ENCODE peak calls at places on chromosomes 11 and 22, in five cellular contexts. One of them, this sample, is unnamed.

GRCh38 chr11:119594639-119595249 is 134.3 kb downstream of the NECTIN1 start:
- DNase-seq in HepG2: peak
- DNase-seq in K562: peak
- DNase-seq in SK-N-SH: no peak
- DNase-seq in GM12878: no peak
- DNase-seq in this sample: no peak

GRCh38 chr11:11416502-11416901 is 63.5 kb upstream of the CSNK2A3 start:
- DNase-seq in K562: no peak
- DNase-seq in SK-N-SH: no peak
- DNase-seq in HepG2: no peak
- DNase-seq in GM12878: no peak
- DNase-seq in this sample: no peak

GRCh38 chr11:106399075-106399500 is 321.6 kb downstream of the AASDHPPT start:
- DNase-seq in HepG2: no peak
- DNase-seq in SK-N-SH: peak
- DNase-seq in K562: no peak
- DNase-seq in GM12878: no peak
- DNase-seq in this sample: peak

GRCh38 chr11:42251984-42252383 is 792.5 kb upstream of the LRRC4C start:
- DNase-seq in K562: no peak
- DNase-seq in GM12878: no peak
- DNase-seq in SK-N-SH: no peak
- DNase-seq in HepG2: no peak
- DNase-seq in this sample: no peak

GRCh38 chr22:50007057-50007511 is 5.5 kb downstream of the IL17REL start:
- DNase-seq in HepG2: no peak
- DNase-seq in GM12878: no peak
- DNase-seq in K562: no peak
- DNase-seq in SK-N-SH: no peak
- DNase-seq in this sample: no peak

GRCh38 chr22:23305922-23306374 is 125.6 kb downstream of the BCR start:
- DNase-seq in K562: no peak
- DNase-seq in SK-N-SH: peak
- DNase-seq in HepG2: no peak
- DNase-seq in GM12878: no peak
- DNase-seq in this sample: no peak

GRCh38 chr11:104997288-104997687 is 25.7 kb downstream of the CASP5 start:
- DNase-seq in HepG2: no peak
- DNase-seq in SK-N-SH: no peak
- DNase-seq in K562: no peak
- DNase-seq in GM12878: no peak
- DNase-seq in this sample: no peak

GRCh38 chr11:116960916-116961315 is 123.5 kb upstream of the APOA1 start:
- DNase-seq in GM12878: no peak
- DNase-seq in K562: no peak
- DNase-seq in SK-N-SH: no peak
- DNase-seq in HepG2: no peak
- DNase-seq in this sample: peak

GRCh38 chr11:64234840-64235379 is 526 bp downstream of the VEGFB start:
- DNase-seq in GM12878: no peak
- DNase-seq in SK-N-SH: peak
- DNase-seq in HepG2: no peak
- DNase-seq in K562: peak
- DNase-seq in this sample: no peak

GRCh38 chr11:132256621-132257227 is 886.3 kb downstream of the NTM start:
- DNase-seq in SK-N-SH: peak
- DNase-seq in K562: no peak
- DNase-seq in GM12878: no peak
- DNase-seq in HepG2: no peak
- DNase-seq in this sample: no peak

GRCh38 chr11:69339916-69340565 is 46.1 kb downstream of the MYEOV start:
- DNase-seq in GM12878: no peak
- DNase-seq in K562: no peak
- DNase-seq in SK-N-SH: no peak
- DNase-seq in HepG2: no peak
- DNase-seq in this sample: no peak

GRCh38 chr11:37372667-37373066 is 774.6 kb upstream of the RAG2 start:
- DNase-seq in K562: no peak
- DNase-seq in SK-N-SH: no peak
- DNase-seq in HepG2: no peak
- DNase-seq in GM12878: no peak
- DNase-seq in this sample: no peak

GRCh38 chr11:27700351-27701261 is at the start of gene BDNF:
- DNase-seq in GM12878: no peak
- DNase-seq in HepG2: no peak
- DNase-seq in K562: no peak
- DNase-seq in SK-N-SH: peak
- DNase-seq in this sample: no peak

GRCh38 chr11:10302294-10302743 is 2.6 kb upstream of the ADM start:
- DNase-seq in SK-N-SH: no peak
- DNase-seq in GM12878: no peak
- DNase-seq in K562: no peak
- DNase-seq in HepG2: no peak
- DNase-seq in this sample: no peak

GRCh38 chr11:35615911-35616900 is 2.1 kb upstream of the FJX1 start:
- DNase-seq in K562: peak
- DNase-seq in SK-N-SH: peak
- DNase-seq in GM12878: no peak
- DNase-seq in HepG2: peak
- DNase-seq in this sample: no peak

GRCh38 chr22:29037340-29037932 is 24.2 kb downstream of the C22orf31 start:
- DNase-seq in GM12878: no peak
- DNase-seq in K562: no peak
- DNase-seq in HepG2: peak
- DNase-seq in SK-N-SH: no peak
- DNase-seq in this sample: no peak

GRCh38 chr22:20552913-20553401 is 45.5 kb downstream of the MED15 start:
- DNase-seq in SK-N-SH: no peak
- DNase-seq in HepG2: peak
- DNase-seq in K562: no peak
- DNase-seq in GM12878: no peak
- DNase-seq in this sample: no peak

GRCh38 chr22:43446881-43447280 is 35.1 kb downstream of the MPPED1 start:
- DNase-seq in HepG2: no peak
- DNase-seq in GM12878: no peak
- DNase-seq in SK-N-SH: no peak
- DNase-seq in K562: no peak
- DNase-seq in this sample: no peak

GRCh38 chr11:3218483-3219280 is at the start of gene MRGPRG:
- DNase-seq in SK-N-SH: peak
- DNase-seq in K562: no peak
- DNase-seq in HepG2: no peak
- DNase-seq in GM12878: no peak
- DNase-seq in this sample: no peak

GRCh38 chr11:88169481-88169880 is 5.8 kb downstream of the RAB38 start:
- DNase-seq in K562: no peak
- DNase-seq in GM12878: no peak
- DNase-seq in SK-N-SH: no peak
- DNase-seq in HepG2: no peak
- DNase-seq in this sample: no peak

GRCh38 chr22:30004689-30005088 is 75.6 kb upstream of the HORMAD2 start:
- DNase-seq in HepG2: no peak
- DNase-seq in SK-N-SH: no peak
- DNase-seq in K562: no peak
- DNase-seq in GM12878: no peak
- DNase-seq in this sample: no peak

GRCh38 chr11:61966673-61967176 is 709 bp downstream of the FTH1 start:
- DNase-seq in K562: peak
- DNase-seq in GM12878: no peak
- DNase-seq in SK-N-SH: peak
- DNase-seq in HepG2: no peak
- DNase-seq in this sample: no peak

GRCh38 chr11:96472085-96472484 is 82.3 kb downstream of the JRKL start:
- DNase-seq in GM12878: no peak
- DNase-seq in K562: peak
- DNase-seq in SK-N-SH: no peak
- DNase-seq in HepG2: no peak
- DNase-seq in this sample: no peak

GRCh38 chr11:32052218-32052617 is 38.7 kb upstream of the RCN1 start:
- DNase-seq in SK-N-SH: peak
- DNase-seq in HepG2: peak
- DNase-seq in K562: peak
- DNase-seq in GM12878: no peak
- DNase-seq in this sample: peak

GRCh38 chr11:1397146-1397861 is 7.6 kb downstream of the BRSK2 start:
- DNase-seq in K562: no peak
- DNase-seq in SK-N-SH: no peak
- DNase-seq in HepG2: no peak
- DNase-seq in GM12878: no peak
- DNase-seq in this sample: no peak

GRCh38 chr11:106012744-106013143 is 9.3 kb downstream of the MSANTD4 start:
- DNase-seq in GM12878: no peak
- DNase-seq in SK-N-SH: no peak
- DNase-seq in K562: peak
- DNase-seq in HepG2: no peak
- DNase-seq in this sample: no peak

GRCh38 chr22:47042116-47042825 is 279.8 kb downstream of the TBC1D22A start:
- DNase-seq in HepG2: no peak
- DNase-seq in SK-N-SH: no peak
- DNase-seq in GM12878: no peak
- DNase-seq in K562: no peak
- DNase-seq in this sample: no peak

GRCh38 chr22:26835929-26836528 is 178.6 kb downstream of the MIAT start:
- DNase-seq in HepG2: peak
- DNase-seq in SK-N-SH: peak
- DNase-seq in K562: peak
- DNase-seq in GM12878: no peak
- DNase-seq in this sample: peak

GRCh38 chr11:130636672-130637463 is 188.4 kb downstream of the ADAMTS15 start:
- DNase-seq in K562: no peak
- DNase-seq in SK-N-SH: no peak
- DNase-seq in GM12878: no peak
- DNase-seq in HepG2: peak
- DNase-seq in this sample: peak

GRCh38 chr11:75388386-75389275 is 10.7 kb upstream of the RPS3 start:
- DNase-seq in HepG2: peak
- DNase-seq in SK-N-SH: peak
- DNase-seq in GM12878: no peak
- DNase-seq in K562: peak
- DNase-seq in this sample: peak
- TF ChIP-seq ZBTB33 in HepG2: no peak
- TF ChIP-seq ZBTB33 in SK-N-SH: no peak
- TF ChIP-seq ZBTB33 in GM12878: no peak
- TF ChIP-seq ZBTB33 in K562: no peak
- TF ChIP-seq ZBTB33 in this sample: no peak

DNA sequence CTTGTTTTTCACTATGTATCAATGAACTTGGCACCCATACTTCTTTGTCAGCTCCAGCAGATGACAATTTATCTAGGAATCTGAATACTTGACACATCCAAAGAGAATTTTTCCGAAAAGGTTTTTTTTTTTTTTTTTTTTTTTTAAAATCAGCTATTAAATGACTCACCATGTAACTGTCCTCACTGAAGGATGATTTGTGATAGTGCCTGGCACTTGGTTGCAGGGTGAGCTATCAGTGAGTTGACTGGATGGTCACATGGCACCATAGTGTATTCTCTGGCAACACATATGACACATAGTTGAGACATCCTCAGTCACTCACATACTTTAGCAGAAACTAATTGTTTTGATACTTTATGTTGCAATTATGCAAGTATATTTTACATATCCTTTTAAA is 133.4 kb upstream of the E2F8 start:
- DNase-seq in GM12878: no peak
- DNase-seq in HepG2: no peak
- DNase-seq in K562: no peak
- DNase-seq in SK-N-SH: no peak
- DNase-seq in this sample: no peak
- TF ChIP-seq JUND in GM12878: no peak
- TF ChIP-seq JUND in HepG2: no peak
- TF ChIP-seq JUND in K562: no peak
- TF ChIP-seq JUND in SK-N-SH: peak
- TF ChIP-seq JUND in this sample: no peak

DNA sequence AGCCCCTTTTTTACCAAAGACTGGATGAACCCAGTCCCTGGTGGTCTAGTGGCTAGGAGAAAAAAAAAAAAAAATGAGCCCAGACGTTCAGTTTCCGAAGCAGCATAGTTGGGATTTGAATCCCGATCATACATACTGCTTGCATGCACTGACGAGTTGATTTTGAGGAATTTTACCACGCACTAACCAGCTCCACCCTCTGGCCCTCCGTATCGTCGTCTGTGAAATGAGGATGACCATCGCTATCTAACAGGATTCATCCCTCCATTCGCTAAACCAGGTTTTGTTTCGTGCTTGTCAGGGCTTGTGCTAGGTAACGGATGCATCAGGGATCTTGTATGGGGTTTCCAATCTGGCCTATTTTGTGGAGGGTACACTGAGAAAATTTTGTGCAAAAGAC is 774 bp downstream of the PTS start:
- DNase-seq in GM12878: no peak
- DNase-seq in K562: peak
- DNase-seq in SK-N-SH: peak
- DNase-seq in HepG2: no peak
- DNase-seq in this sample: no peak
- TF ChIP-seq ZBTB33 in GM12878: no peak
- TF ChIP-seq ZBTB33 in K562: no peak
- TF ChIP-seq ZBTB33 in SK-N-SH: no peak
- TF ChIP-seq ZBTB33 in HepG2: no peak
- TF ChIP-seq ZBTB33 in this sample: no peak

DNA sequence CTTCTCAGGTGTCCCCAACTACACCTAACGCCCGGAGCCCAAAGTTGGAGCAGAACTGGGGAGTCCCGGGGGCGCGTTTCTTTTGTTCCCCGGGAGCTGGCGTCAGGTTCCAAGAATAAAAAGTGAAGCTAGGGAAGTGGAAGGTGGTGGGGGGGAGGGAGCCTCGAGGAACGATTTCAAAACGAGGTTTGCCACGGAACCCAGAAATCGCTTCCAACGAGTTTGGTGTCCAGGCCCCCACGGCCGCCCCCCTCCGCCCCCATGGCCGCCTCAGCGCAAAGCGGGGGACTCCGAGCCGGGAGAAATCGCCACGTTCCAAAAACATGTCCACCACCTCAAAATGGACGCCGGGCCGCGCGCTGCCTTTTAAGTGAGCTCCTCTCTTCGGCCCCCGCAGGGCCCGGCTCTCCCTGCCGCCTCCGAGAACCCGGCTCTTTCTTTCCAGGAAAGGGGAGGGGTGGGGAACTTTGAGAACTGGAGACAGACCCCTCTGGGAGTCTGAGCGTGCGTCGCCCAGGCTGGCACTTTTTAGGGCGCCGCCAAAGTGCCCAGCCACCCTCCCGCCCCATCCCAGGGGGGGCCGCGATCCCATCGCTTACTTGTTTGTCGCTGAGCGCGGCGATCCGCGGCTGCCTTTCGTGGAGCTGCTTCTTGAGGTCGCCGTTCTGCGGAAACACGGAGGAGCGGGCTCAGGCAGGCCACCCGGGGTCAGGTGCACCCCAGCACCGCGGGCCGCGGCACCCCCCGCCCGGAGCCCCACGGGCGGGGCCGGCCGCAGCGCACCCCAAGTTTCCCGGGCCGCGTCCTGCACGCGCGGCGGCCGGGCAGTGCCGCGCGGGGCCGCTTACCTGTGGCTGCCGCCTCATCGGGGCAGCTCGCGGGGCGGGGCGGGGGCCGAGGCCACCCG is 1.6 kb downstream of the PHF21B start:
- DNase-seq in GM12878: no peak
- DNase-seq in K562: peak
- DNase-seq in SK-N-SH: peak
- DNase-seq in HepG2: no peak
- DNase-seq in this sample: no peak
- TF ChIP-seq JUND in GM12878: no peak
- TF ChIP-seq JUND in K562: no peak
- TF ChIP-seq JUND in SK-N-SH: no peak
- TF ChIP-seq JUND in HepG2: no peak
- TF ChIP-seq JUND in this sample: no peak

GRCh38 chr11:127114035-127114434 is 113.5 kb upstream of the KIRREL3 start:
- DNase-seq in GM12878: no peak
- DNase-seq in HepG2: no peak
- DNase-seq in K562: no peak
- DNase-seq in SK-N-SH: no peak
- DNase-seq in this sample: no peak
- TF ChIP-seq ZBTB33 in GM12878: no peak
- TF ChIP-seq ZBTB33 in HepG2: no peak
- TF ChIP-seq ZBTB33 in K562: no peak
- TF ChIP-seq ZBTB33 in SK-N-SH: no peak
- TF ChIP-seq ZBTB33 in this sample: no peak